ENCODE peak calls at places on chromosome 15, in eight cellular contexts. One of them, this sample, is unnamed.

GRCh38 chr15:93048759-93049161 is 40.3 kb downstream of the RGMA start:
- DNase-seq in nephron progenitor cell: no peak
- DNase-seq in glutamatergic neuron: no peak
- DNase-seq in tibial nerve: no peak
- DNase-seq in mucosa of descending colon: no peak
- DNase-seq in A549: no peak
- DNase-seq in cardiac muscle cell: no peak
- DNase-seq in right atrium auricular region: no peak
- DNase-seq in this sample: no peak

GRCh38 chr15:33242165-33242564 is 47.7 kb upstream of the FMN1 start:
- DNase-seq in nephron progenitor cell: no peak
- DNase-seq in glutamatergic neuron: no peak
- DNase-seq in tibial nerve: no peak
- DNase-seq in mucosa of descending colon: no peak
- DNase-seq in A549: peak; percentile 69
- DNase-seq in cardiac muscle cell: peak; percentile 18
- DNase-seq in right atrium auricular region: no peak
- DNase-seq in this sample: no peak

GRCh38 chr15:60720493-60721231 is 241.7 kb upstream of the ICE2 start:
- DNase-seq in nephron progenitor cell: no peak
- DNase-seq in glutamatergic neuron: no peak
- DNase-seq in tibial nerve: no peak
- DNase-seq in mucosa of descending colon: no peak
- DNase-seq in A549: no peak
- DNase-seq in cardiac muscle cell: no peak
- DNase-seq in right atrium auricular region: no peak
- DNase-seq in this sample: no peak

GRCh38 chr15:57698243-57698642 is 8.3 kb upstream of the POLR2M start:
- DNase-seq in nephron progenitor cell: no peak
- DNase-seq in glutamatergic neuron: no peak
- DNase-seq in tibial nerve: no peak
- DNase-seq in mucosa of descending colon: no peak
- DNase-seq in A549: no peak
- DNase-seq in cardiac muscle cell: no peak
- DNase-seq in right atrium auricular region: no peak
- DNase-seq in this sample: no peak

GRCh38 chr15:45021331-45021730 is 1.7 kb upstream of the SORD start:
- DNase-seq in nephron progenitor cell: no peak
- DNase-seq in glutamatergic neuron: no peak
- DNase-seq in tibial nerve: no peak
- DNase-seq in mucosa of descending colon: no peak
- DNase-seq in A549: no peak
- DNase-seq in cardiac muscle cell: no peak
- DNase-seq in right atrium auricular region: no peak
- DNase-seq in this sample: no peak

GRCh38 chr15:91974321-91974720 is 120.8 kb downstream of the SLCO3A1 start:
- DNase-seq in nephron progenitor cell: no peak
- DNase-seq in glutamatergic neuron: no peak
- DNase-seq in tibial nerve: no peak
- DNase-seq in mucosa of descending colon: no peak
- DNase-seq in A549: no peak
- DNase-seq in cardiac muscle cell: no peak
- DNase-seq in right atrium auricular region: no peak
- DNase-seq in this sample: no peak

GRCh38 chr15:71802770-71803169 is 7.6 kb upstream of the NR2E3 start:
- DNase-seq in nephron progenitor cell: no peak
- DNase-seq in glutamatergic neuron: no peak
- DNase-seq in tibial nerve: no peak
- DNase-seq in mucosa of descending colon: no peak
- DNase-seq in A549: no peak
- DNase-seq in cardiac muscle cell: peak; percentile 39
- DNase-seq in right atrium auricular region: no peak
- DNase-seq in this sample: no peak

GRCh38 chr15:55897560-55898336 is 95.7 kb downstream of the NEDD4 start:
- DNase-seq in nephron progenitor cell: peak; percentile 65
- DNase-seq in glutamatergic neuron: peak; percentile 71
- DNase-seq in tibial nerve: peak; percentile 48
- DNase-seq in mucosa of descending colon: peak; percentile 51
- DNase-seq in A549: peak; percentile 91
- DNase-seq in cardiac muscle cell: peak; percentile 67
- DNase-seq in right atrium auricular region: no peak
- DNase-seq in this sample: no peak

GRCh38 chr15:27660676-27661075 is 438.4 kb downstream of the OCA2 start:
- DNase-seq in nephron progenitor cell: no peak
- DNase-seq in glutamatergic neuron: no peak
- DNase-seq in tibial nerve: no peak
- DNase-seq in mucosa of descending colon: no peak
- DNase-seq in A549: no peak
- DNase-seq in cardiac muscle cell: no peak
- DNase-seq in right atrium auricular region: no peak
- DNase-seq in this sample: no peak

GRCh38 chr15:49330166-49330565 is 92.9 kb upstream of the FGF7 start:
- DNase-seq in nephron progenitor cell: no peak
- DNase-seq in glutamatergic neuron: no peak
- DNase-seq in tibial nerve: no peak
- DNase-seq in mucosa of descending colon: no peak
- DNase-seq in A549: no peak
- DNase-seq in cardiac muscle cell: no peak
- DNase-seq in right atrium auricular region: no peak
- DNase-seq in this sample: no peak

GRCh38 chr15:101179341-101180153 is 72.3 kb downstream of the CHSY1 start:
- DNase-seq in nephron progenitor cell: no peak
- DNase-seq in glutamatergic neuron: no peak
- DNase-seq in tibial nerve: no peak
- DNase-seq in mucosa of descending colon: no peak
- DNase-seq in A549: no peak
- DNase-seq in cardiac muscle cell: no peak
- DNase-seq in right atrium auricular region: no peak
- DNase-seq in this sample: no peak

GRCh38 chr15:80234883-80235282 is 17.1 kb downstream of the CTXND1 start:
- DNase-seq in nephron progenitor cell: peak; percentile 39
- DNase-seq in glutamatergic neuron: peak; percentile 48
- DNase-seq in tibial nerve: peak; percentile 16
- DNase-seq in mucosa of descending colon: peak; percentile 51
- DNase-seq in A549: peak; percentile 58
- DNase-seq in cardiac muscle cell: peak; percentile 19
- DNase-seq in right atrium auricular region: no peak
- DNase-seq in this sample: peak; percentile 22

DNA sequence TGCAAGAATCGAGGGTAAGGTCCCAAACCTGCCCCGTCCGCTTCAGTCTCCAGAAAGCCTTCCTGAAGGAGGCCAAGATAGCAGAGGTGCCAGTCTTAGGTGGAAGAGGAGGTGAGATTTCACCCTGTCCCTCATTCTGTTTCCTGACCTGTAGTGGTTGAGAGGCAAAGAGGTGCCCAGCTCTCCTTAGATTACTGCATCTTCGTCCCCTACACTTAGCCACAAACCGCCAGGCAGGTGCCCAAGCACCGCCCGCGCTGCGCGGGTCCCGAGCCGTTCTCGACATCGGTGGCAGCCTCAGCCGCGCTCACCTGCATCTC is 23.8 kb upstream of the POLG start:
- DNase-seq in nephron progenitor cell: no peak
- DNase-seq in glutamatergic neuron: no peak
- DNase-seq in tibial nerve: no peak
- DNase-seq in mucosa of descending colon: no peak
- DNase-seq in A549: no peak
- DNase-seq in cardiac muscle cell: no peak
- DNase-seq in right atrium auricular region: no peak
- DNase-seq in this sample: no peak
- TF ChIP-seq CTCF in nephron progenitor cell: no peak
- TF ChIP-seq CTCF in glutamatergic neuron: no peak
- TF ChIP-seq CTCF in tibial nerve: no peak
- TF ChIP-seq CTCF in mucosa of descending colon: no peak
- TF ChIP-seq CTCF in A549: no peak
- TF ChIP-seq CTCF in cardiac muscle cell: no peak
- TF ChIP-seq CTCF in right atrium auricular region: no peak
- TF ChIP-seq CTCF in this sample: no peak

GRCh38 chr15:88375234-88375926 is 91.8 kb downstream of the MRPL46 start:
- DNase-seq in nephron progenitor cell: no peak
- DNase-seq in glutamatergic neuron: no peak
- DNase-seq in tibial nerve: no peak
- DNase-seq in mucosa of descending colon: no peak
- DNase-seq in A549: peak; percentile 68
- DNase-seq in cardiac muscle cell: no peak
- DNase-seq in right atrium auricular region: no peak
- DNase-seq in this sample: no peak
- TF ChIP-seq CTCF in nephron progenitor cell: no peak
- TF ChIP-seq CTCF in glutamatergic neuron: no peak
- TF ChIP-seq CTCF in tibial nerve: no peak
- TF ChIP-seq CTCF in mucosa of descending colon: no peak
- TF ChIP-seq CTCF in A549: no peak
- TF ChIP-seq CTCF in cardiac muscle cell: no peak
- TF ChIP-seq CTCF in right atrium auricular region: no peak
- TF ChIP-seq CTCF in this sample: no peak

DNA sequence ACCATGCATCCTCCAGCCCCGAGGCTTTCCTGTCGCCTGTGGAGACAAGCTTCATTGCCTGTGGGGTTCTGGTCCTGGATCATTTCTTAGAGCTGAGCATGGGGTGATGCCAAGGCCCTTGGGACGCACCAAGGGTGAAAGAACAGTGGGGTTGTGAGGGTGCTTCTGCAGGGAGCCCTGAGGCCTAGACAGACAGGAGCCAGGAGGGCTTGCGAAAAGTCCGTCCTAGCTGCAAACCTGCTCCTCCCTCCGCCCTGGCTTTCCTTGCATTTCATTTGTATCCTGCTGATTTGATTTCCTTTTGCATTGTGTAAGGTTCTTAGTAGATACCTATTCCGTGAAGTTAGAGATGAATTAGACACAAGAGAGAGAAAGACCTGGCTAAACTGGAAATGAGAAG is 286.9 kb upstream of the C2CD4B start:
- DNase-seq in nephron progenitor cell: no peak
- DNase-seq in glutamatergic neuron: no peak
- DNase-seq in tibial nerve: no peak
- DNase-seq in mucosa of descending colon: no peak
- DNase-seq in A549: no peak
- DNase-seq in cardiac muscle cell: no peak
- DNase-seq in right atrium auricular region: no peak
- DNase-seq in this sample: no peak
- TF ChIP-seq CTCF in nephron progenitor cell: no peak
- TF ChIP-seq CTCF in glutamatergic neuron: no peak
- TF ChIP-seq CTCF in tibial nerve: no peak
- TF ChIP-seq CTCF in mucosa of descending colon: no peak
- TF ChIP-seq CTCF in A549: no peak
- TF ChIP-seq CTCF in cardiac muscle cell: no peak
- TF ChIP-seq CTCF in right atrium auricular region: no peak
- TF ChIP-seq CTCF in this sample: no peak

DNA sequence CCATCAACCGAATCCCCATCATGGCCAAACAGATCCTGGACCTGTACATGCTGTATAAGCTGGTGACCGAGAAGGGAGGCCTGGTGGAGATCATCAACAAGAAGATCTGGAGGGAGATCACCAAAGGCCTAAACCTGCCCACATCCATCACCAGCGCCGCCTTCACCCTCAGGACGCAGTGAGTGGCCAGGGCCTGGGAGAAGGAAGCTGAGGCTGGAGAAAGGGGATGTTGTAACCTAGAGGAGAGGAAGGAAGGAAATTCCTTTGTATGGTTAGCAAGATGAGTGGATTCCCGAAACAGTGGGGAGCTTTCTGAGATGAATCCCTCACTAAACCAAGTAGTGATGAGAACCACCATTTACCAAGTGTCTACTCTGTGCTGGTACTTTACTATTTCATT is 25.8 kb upstream of the CLK3 start:
- DNase-seq in nephron progenitor cell: no peak
- DNase-seq in glutamatergic neuron: no peak
- DNase-seq in tibial nerve: no peak
- DNase-seq in mucosa of descending colon: no peak
- DNase-seq in A549: no peak
- DNase-seq in cardiac muscle cell: no peak
- DNase-seq in right atrium auricular region: no peak
- DNase-seq in this sample: no peak
- TF ChIP-seq CTCF in nephron progenitor cell: no peak
- TF ChIP-seq CTCF in glutamatergic neuron: no peak
- TF ChIP-seq CTCF in tibial nerve: no peak
- TF ChIP-seq CTCF in mucosa of descending colon: no peak
- TF ChIP-seq CTCF in A549: no peak
- TF ChIP-seq CTCF in cardiac muscle cell: no peak
- TF ChIP-seq CTCF in right atrium auricular region: no peak
- TF ChIP-seq CTCF in this sample: no peak

This sample was measured in natural killer cell.